ENCODE peak calls at places on chromosomes 6 and 20, in seven cellular contexts. One of them, this sample, is unnamed.

GRCh38 chr20:63068711-63069367 is 62.1 kb upstream of the BHLHE23 start:
- DNase-seq in right cardiac atrium: peak; percentile 31
- DNase-seq in IMR-90: no peak
- DNase-seq in endothelial cell of umbilical vein: no peak
- DNase-seq in CD4-positive, alpha-beta memory T cell: no peak
- DNase-seq in transverse colon: no peak
- DNase-seq in T-helper 17 cell: no peak
- DNase-seq in this sample: no peak

GRCh38 chr6:149929422-149929821 is 6.5 kb upstream of the RAET1G start:
- DNase-seq in T-helper 17 cell: no peak
- DNase-seq in CD4-positive, alpha-beta memory T cell: no peak
- DNase-seq in endothelial cell of umbilical vein: no peak
- DNase-seq in IMR-90: no peak
- DNase-seq in right cardiac atrium: no peak
- DNase-seq in transverse colon: no peak
- DNase-seq in this sample: no peak

GRCh38 chr20:62590301-62591121 is 51.8 kb upstream of the SLCO4A1 start:
- DNase-seq in transverse colon: no peak
- DNase-seq in CD4-positive, alpha-beta memory T cell: no peak
- DNase-seq in right cardiac atrium: peak; percentile 75
- DNase-seq in T-helper 17 cell: no peak
- DNase-seq in endothelial cell of umbilical vein: peak; percentile 71
- DNase-seq in IMR-90: peak; percentile 51
- DNase-seq in this sample: no peak

GRCh38 chr6:124870611-124871201 is 91.5 kb upstream of the RNF217 start:
- DNase-seq in right cardiac atrium: no peak
- DNase-seq in T-helper 17 cell: no peak
- DNase-seq in transverse colon: no peak
- DNase-seq in IMR-90: peak; percentile 64
- DNase-seq in endothelial cell of umbilical vein: peak; percentile 46
- DNase-seq in CD4-positive, alpha-beta memory T cell: no peak
- DNase-seq in this sample: no peak

GRCh38 chr20:59939879-59940128 is 301 bp downstream of the PPP1R3D start:
- DNase-seq in transverse colon: peak; percentile 46
- DNase-seq in IMR-90: peak; percentile 4
- DNase-seq in CD4-positive, alpha-beta memory T cell: no peak
- DNase-seq in T-helper 17 cell: no peak
- DNase-seq in right cardiac atrium: peak; percentile 84
- DNase-seq in endothelial cell of umbilical vein: no peak
- DNase-seq in this sample: peak; percentile 52

GRCh38 chr6:56729719-56730118 is 87.0 kb upstream of the DST start:
- DNase-seq in CD4-positive, alpha-beta memory T cell: no peak
- DNase-seq in T-helper 17 cell: no peak
- DNase-seq in IMR-90: peak; percentile 72
- DNase-seq in endothelial cell of umbilical vein: peak; percentile 39
- DNase-seq in transverse colon: no peak
- DNase-seq in right cardiac atrium: no peak
- DNase-seq in this sample: no peak

GRCh38 chr6:111456208-111456607 is 26.8 kb downstream of the REV3L start:
- DNase-seq in transverse colon: no peak
- DNase-seq in CD4-positive, alpha-beta memory T cell: no peak
- DNase-seq in IMR-90: peak; percentile 46
- DNase-seq in T-helper 17 cell: no peak
- DNase-seq in right cardiac atrium: no peak
- DNase-seq in endothelial cell of umbilical vein: peak; percentile 59
- DNase-seq in this sample: no peak

GRCh38 chr20:25139061-25139705 is 56.3 kb upstream of the ENTPD6 start:
- DNase-seq in T-helper 17 cell: no peak
- DNase-seq in right cardiac atrium: no peak
- DNase-seq in endothelial cell of umbilical vein: no peak
- DNase-seq in IMR-90: no peak
- DNase-seq in CD4-positive, alpha-beta memory T cell: no peak
- DNase-seq in transverse colon: no peak
- DNase-seq in this sample: no peak

GRCh38 chr6:37170273-37171140 is 555 bp downstream of the PIM1 start:
- DNase-seq in CD4-positive, alpha-beta memory T cell: peak; percentile 45
- DNase-seq in IMR-90: peak; percentile 28
- DNase-seq in right cardiac atrium: peak; percentile 82
- DNase-seq in transverse colon: peak; percentile 59
- DNase-seq in endothelial cell of umbilical vein: peak; percentile 45
- DNase-seq in T-helper 17 cell: no peak
- DNase-seq in this sample: peak; percentile 50

GRCh38 chr6:149037026-149037734 is 280.3 kb upstream of the TAB2 start:
- DNase-seq in T-helper 17 cell: no peak
- DNase-seq in CD4-positive, alpha-beta memory T cell: no peak
- DNase-seq in transverse colon: no peak
- DNase-seq in IMR-90: peak; percentile 89
- DNase-seq in endothelial cell of umbilical vein: no peak
- DNase-seq in right cardiac atrium: no peak
- DNase-seq in this sample: no peak

GRCh38 chr6:105985816-105986632 is 100.1 kb upstream of the PRDM1 start:
- DNase-seq in endothelial cell of umbilical vein: no peak
- DNase-seq in right cardiac atrium: peak; percentile 64
- DNase-seq in transverse colon: peak; percentile 26
- DNase-seq in CD4-positive, alpha-beta memory T cell: no peak
- DNase-seq in T-helper 17 cell: no peak
- DNase-seq in IMR-90: no peak
- DNase-seq in this sample: no peak

DNA sequence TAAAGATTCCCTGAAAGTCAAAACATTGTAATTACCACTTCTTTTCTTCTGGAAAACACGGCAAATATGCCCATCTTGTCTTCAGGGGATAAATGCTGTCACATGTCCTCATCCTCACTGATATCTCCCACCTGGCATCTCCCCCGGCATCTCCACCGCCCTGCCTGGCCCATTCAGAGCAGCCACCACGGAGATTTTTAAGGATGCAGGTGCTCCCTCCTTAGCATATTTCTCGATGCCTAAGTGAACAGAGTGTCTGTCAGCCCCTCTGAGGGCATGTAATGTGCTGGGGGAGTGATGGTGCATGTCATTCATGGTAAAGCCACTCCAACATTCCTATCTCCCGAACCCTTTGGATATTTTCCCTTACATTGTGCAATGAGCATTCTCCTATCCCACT is 215.5 kb downstream of the PREX1 start:
- DNase-seq in right cardiac atrium: no peak
- DNase-seq in IMR-90: no peak
- DNase-seq in T-helper 17 cell: no peak
- DNase-seq in CD4-positive, alpha-beta memory T cell: no peak
- DNase-seq in endothelial cell of umbilical vein: no peak
- DNase-seq in transverse colon: no peak
- DNase-seq in this sample: no peak
- H3K9me3 ChIP-seq in right cardiac atrium: no peaks in the 10 kb centered on the region
- H3K9me3 ChIP-seq in IMR-90: no peaks in the 10 kb centered on the region
- H3K9me3 ChIP-seq in T-helper 17 cell: no peaks in the 10 kb centered on the region
- H3K9me3 ChIP-seq in CD4-positive, alpha-beta memory T cell: no peaks in the 10 kb centered on the region
- H3K9me3 ChIP-seq in endothelial cell of umbilical vein: no peaks in the 10 kb centered on the region
- H3K9me3 ChIP-seq in transverse colon: no peaks in the 10 kb centered on the region
- H3K9me3 ChIP-seq in this sample: no peaks in the 10 kb centered on the region

DNA sequence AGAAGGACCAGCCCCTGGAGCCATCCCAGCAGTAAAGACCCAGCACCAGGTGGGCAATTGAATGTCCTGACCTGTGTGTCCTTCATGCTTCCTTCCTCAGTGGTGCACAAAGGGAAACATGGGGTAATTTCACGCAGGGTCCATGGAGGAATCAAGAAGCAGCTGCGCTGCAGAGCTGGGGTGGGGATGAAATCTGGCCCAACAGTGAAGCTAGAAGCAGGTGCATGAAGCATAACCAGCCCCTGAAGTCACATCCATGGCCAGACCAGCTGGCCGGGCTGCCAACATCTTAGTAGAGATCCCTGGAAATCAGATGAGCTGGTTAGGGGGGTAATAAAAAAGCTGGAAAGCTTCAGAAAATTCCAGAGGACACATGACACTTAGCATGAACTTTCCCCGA is 646.7 kb upstream of the DEFB115 start:
- DNase-seq in endothelial cell of umbilical vein: no peak
- DNase-seq in T-helper 17 cell: no peak
- DNase-seq in right cardiac atrium: no peak
- DNase-seq in IMR-90: no peak
- DNase-seq in CD4-positive, alpha-beta memory T cell: no peak
- DNase-seq in transverse colon: no peak
- DNase-seq in this sample: no peak
- H3K9me3 ChIP-seq in endothelial cell of umbilical vein: peaks cover 9% of the 10 kb centered on the region
- H3K9me3 ChIP-seq in T-helper 17 cell: peaks cover 6% of the 10 kb centered on the region
- H3K9me3 ChIP-seq in right cardiac atrium: no peaks in the 10 kb centered on the region
- H3K9me3 ChIP-seq in IMR-90: peaks cover 33% of the 10 kb centered on the region
- H3K9me3 ChIP-seq in CD4-positive, alpha-beta memory T cell: no peaks in the 10 kb centered on the region
- H3K9me3 ChIP-seq in transverse colon: peaks cover 12% of the 10 kb centered on the region
- H3K9me3 ChIP-seq in this sample: peaks cover 23% of the 10 kb centered on the region

GRCh38 chr6:304833-305370 is 12.6 kb downstream of the DUSP22 start:
- DNase-seq in IMR-90: no peak
- DNase-seq in T-helper 17 cell: no peak
- DNase-seq in CD4-positive, alpha-beta memory T cell: no peak
- DNase-seq in right cardiac atrium: no peak
- DNase-seq in endothelial cell of umbilical vein: no peak
- DNase-seq in transverse colon: no peak
- DNase-seq in this sample: no peak
- H3K9me3 ChIP-seq in IMR-90: peaks cover 5% of the 10 kb centered on the region
- H3K9me3 ChIP-seq in T-helper 17 cell: no peaks in the 10 kb centered on the region
- H3K9me3 ChIP-seq in CD4-positive, alpha-beta memory T cell: peaks cover 5% of the 10 kb centered on the region
- H3K9me3 ChIP-seq in right cardiac atrium: no peaks in the 10 kb centered on the region
- H3K9me3 ChIP-seq in endothelial cell of umbilical vein: no peaks in the 10 kb centered on the region
- H3K9me3 ChIP-seq in transverse colon: no peaks in the 10 kb centered on the region
- H3K9me3 ChIP-seq in this sample: no peaks in the 10 kb centered on the region

DNA sequence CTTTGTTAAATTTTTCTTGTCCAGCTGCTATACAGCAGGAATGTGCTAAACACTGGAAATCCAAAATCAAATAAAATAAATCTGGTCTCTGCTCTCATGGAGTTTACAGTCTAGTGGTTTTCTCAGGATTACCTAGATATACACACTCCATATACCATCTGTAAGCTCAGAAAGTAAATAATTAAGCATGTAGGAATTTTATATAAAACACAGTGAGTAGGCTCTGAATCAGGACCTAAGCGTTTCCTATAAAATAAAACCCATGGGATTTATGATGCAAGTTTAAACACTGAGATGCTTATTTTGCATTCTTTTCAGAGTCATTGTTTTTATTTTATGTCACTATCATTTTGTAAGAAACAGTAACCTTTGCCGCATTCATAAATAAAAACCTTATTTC is 29.7 kb upstream of the UFL1 start:
- DNase-seq in right cardiac atrium: no peak
- DNase-seq in T-helper 17 cell: no peak
- DNase-seq in IMR-90: no peak
- DNase-seq in CD4-positive, alpha-beta memory T cell: no peak
- DNase-seq in transverse colon: no peak
- DNase-seq in endothelial cell of umbilical vein: no peak
- DNase-seq in this sample: no peak
- H3K9me3 ChIP-seq in right cardiac atrium: no peaks in the 10 kb centered on the region
- H3K9me3 ChIP-seq in T-helper 17 cell: peaks cover 3% of the 10 kb centered on the region
- H3K9me3 ChIP-seq in IMR-90: peaks cover 6% of the 10 kb centered on the region
- H3K9me3 ChIP-seq in CD4-positive, alpha-beta memory T cell: peaks cover 4% of the 10 kb centered on the region
- H3K9me3 ChIP-seq in transverse colon: peaks cover 54% of the 10 kb centered on the region
- H3K9me3 ChIP-seq in endothelial cell of umbilical vein: peaks cover 3% of the 10 kb centered on the region
- H3K9me3 ChIP-seq in this sample: peaks cover 96% of the 10 kb centered on the region

DNA sequence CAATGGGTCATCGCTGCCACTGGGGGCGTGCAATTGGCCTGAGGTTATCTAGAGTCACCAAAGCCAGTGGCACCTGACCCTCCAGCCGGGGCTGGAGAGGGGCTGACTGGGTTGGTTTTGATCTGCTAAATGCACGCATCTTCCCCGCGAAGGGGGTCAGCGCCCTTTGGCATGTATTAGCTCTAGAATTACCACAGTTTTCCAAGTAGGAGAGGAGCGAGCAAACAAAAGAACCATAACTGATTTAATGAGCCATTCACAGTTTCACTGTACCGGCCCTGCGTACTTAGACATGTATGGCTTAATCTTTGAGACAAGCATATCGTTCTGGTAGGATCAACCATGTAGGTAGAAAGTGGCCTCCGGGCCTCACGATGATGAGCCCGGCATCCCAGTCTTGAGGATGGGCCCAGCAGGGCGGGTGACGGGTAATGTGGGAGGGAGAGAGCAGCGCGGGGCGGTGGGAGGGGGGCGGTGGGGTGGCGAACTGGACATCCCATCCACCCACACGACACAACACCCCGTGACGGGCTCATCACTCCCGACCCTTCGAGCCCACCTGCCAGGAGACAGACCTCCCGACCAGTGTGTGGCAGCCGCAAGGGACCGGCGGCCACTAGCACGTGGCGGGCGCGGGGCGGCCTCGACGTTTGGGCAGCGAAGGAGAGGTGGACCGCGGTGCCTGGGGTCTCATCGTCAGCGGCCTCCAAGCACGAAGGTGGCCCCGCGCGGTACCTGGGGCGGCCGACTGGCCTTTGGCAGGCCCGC is 1957.5 kb upstream of the DEFB115 start:
- DNase-seq in T-helper 17 cell: no peak
- DNase-seq in right cardiac atrium: no peak
- DNase-seq in IMR-90: no peak
- DNase-seq in CD4-positive, alpha-beta memory T cell: no peak
- DNase-seq in endothelial cell of umbilical vein: no peak
- DNase-seq in transverse colon: no peak
- DNase-seq in this sample: no peak
- H3K9me3 ChIP-seq in T-helper 17 cell: no peaks in the 10 kb centered on the region
- H3K9me3 ChIP-seq in right cardiac atrium: no peaks in the 10 kb centered on the region
- H3K9me3 ChIP-seq in IMR-90: peaks cover 49% of the 10 kb centered on the region
- H3K9me3 ChIP-seq in CD4-positive, alpha-beta memory T cell: no peaks in the 10 kb centered on the region
- H3K9me3 ChIP-seq in endothelial cell of umbilical vein: peaks cover 7% of the 10 kb centered on the region
- H3K9me3 ChIP-seq in transverse colon: peaks cover 32% of the 10 kb centered on the region
- H3K9me3 ChIP-seq in this sample: peaks cover 84% of the 10 kb centered on the region

GRCh38 chr6:167547328-167547692 is 222.4 kb downstream of the TTLL2 start:
- DNase-seq in CD4-positive, alpha-beta memory T cell: no peak
- DNase-seq in right cardiac atrium: no peak
- DNase-seq in T-helper 17 cell: no peak
- DNase-seq in transverse colon: no peak
- DNase-seq in IMR-90: no peak
- DNase-seq in endothelial cell of umbilical vein: no peak
- DNase-seq in this sample: no peak

GRCh38 chr6:167546611-167547327 is 221.9 kb downstream of the TTLL2 start:
- DNase-seq in IMR-90: no peak
- DNase-seq in endothelial cell of umbilical vein: no peak
- DNase-seq in transverse colon: no peak
- DNase-seq in right cardiac atrium: no peak
- DNase-seq in CD4-positive, alpha-beta memory T cell: no peak
- DNase-seq in T-helper 17 cell: no peak
- DNase-seq in this sample: no peak

GRCh38 chr6:167541544-167541943 is 216.7 kb downstream of the TTLL2 start:
- DNase-seq in CD4-positive, alpha-beta memory T cell: no peak
- DNase-seq in transverse colon: no peak
- DNase-seq in endothelial cell of umbilical vein: no peak
- DNase-seq in T-helper 17 cell: no peak
- DNase-seq in right cardiac atrium: no peak
- DNase-seq in IMR-90: no peak
- DNase-seq in this sample: no peak

GRCh38 chr6:167547751-167548150 is 222.9 kb downstream of the TTLL2 start:
- DNase-seq in CD4-positive, alpha-beta memory T cell: no peak
- DNase-seq in endothelial cell of umbilical vein: peak; percentile 47
- DNase-seq in transverse colon: no peak
- DNase-seq in right cardiac atrium: no peak
- DNase-seq in T-helper 17 cell: no peak
- DNase-seq in IMR-90: no peak
- DNase-seq in this sample: no peak

GRCh38 chr6:167543602-167544506 is 219.0 kb downstream of the TTLL2 start:
- DNase-seq in CD4-positive, alpha-beta memory T cell: no peak
- DNase-seq in endothelial cell of umbilical vein: peak; percentile 62
- DNase-seq in IMR-90: no peak
- DNase-seq in transverse colon: peak; percentile 32
- DNase-seq in right cardiac atrium: no peak
- DNase-seq in T-helper 17 cell: no peak
- DNase-seq in this sample: peak; percentile 59
- H3K9me3 ChIP-seq in CD4-positive, alpha-beta memory T cell: no peaks in the 10 kb centered on the region
- H3K9me3 ChIP-seq in endothelial cell of umbilical vein: no peaks in the 10 kb centered on the region
- H3K9me3 ChIP-seq in IMR-90: peaks cover 33% of the 10 kb centered on the region
- H3K9me3 ChIP-seq in transverse colon: no peaks in the 10 kb centered on the region
- H3K9me3 ChIP-seq in right cardiac atrium: no peaks in the 10 kb centered on the region
- H3K9me3 ChIP-seq in T-helper 17 cell: no peaks in the 10 kb centered on the region
- H3K9me3 ChIP-seq in this sample: peaks cover 11% of the 10 kb centered on the region

GRCh38 chr6:166106076-166106686 is 61.5 kb downstream of the TBXT start:
- DNase-seq in right cardiac atrium: peak; percentile 82
- DNase-seq in endothelial cell of umbilical vein: peak; percentile 49
- DNase-seq in CD4-positive, alpha-beta memory T cell: no peak
- DNase-seq in transverse colon: peak; percentile 73
- DNase-seq in IMR-90: peak; percentile 71
- DNase-seq in T-helper 17 cell: peak; percentile 18
- DNase-seq in this sample: peak; percentile 74
- H3K9me3 ChIP-seq in right cardiac atrium: peaks cover 2% of the 10 kb centered on the region
- H3K9me3 ChIP-seq in endothelial cell of umbilical vein: no peaks in the 10 kb centered on the region
- H3K9me3 ChIP-seq in CD4-positive, alpha-beta memory T cell: no peaks in the 10 kb centered on the region
- H3K9me3 ChIP-seq in transverse colon: no peaks in the 10 kb centered on the region
- H3K9me3 ChIP-seq in IMR-90: peaks cover 8% of the 10 kb centered on the region
- H3K9me3 ChIP-seq in T-helper 17 cell: no peaks in the 10 kb centered on the region
- H3K9me3 ChIP-seq in this sample: peaks cover 14% of the 10 kb centered on the region